ENCODE peak calls at places on chromosomes 3 and 15, in six cellular contexts. Q is H9, K is SK-N-SH, X is OCI-LY7, F is GM23338, P is hepatocyte. D is an unnamed sample.

GRCh38 chr3:18806633-18807032 is 341.7 kb upstream of the KCNH8 start:
- DNase-seq in Q (no peak), K (no peak), X (no peak), F (no peak), P (no peak), D (no peak)

GRCh38 chr15:83292317-83292716 is 7.9 kb upstream of the BNC1 start:
- DNase-seq in Q (no peak), K (no peak), X (no peak), F (no peak), P (no peak), D (no peak)

GRCh38 chr3:142315083-142315482 is 89.7 kb upstream of the GK5 start:
- DNase-seq in Q (no peak), K (no peak), X (no peak), F (peak), P (no peak), D (no peak)

GRCh38 chr3:130609580-130609979 is 92.6 kb downstream of the COL6A6 start:
- DNase-seq in Q (no peak), K (no peak), X (no peak), F (no peak), P (no peak), D (no peak)

GRCh38 chr15:67127925-67128324 is 62.5 kb downstream of the SMAD3 start:
- DNase-seq in Q (no peak), K (no peak), X (no peak), F (no peak), P (peak), D (no peak)

GRCh38 chr3:34725774-34726173 is 913.6 kb upstream of the ARPP21 start:
- DNase-seq in Q (no peak), K (no peak), X (no peak), F (no peak), P (no peak), D (no peak)

GRCh38 chr15:98715401-98715800 is 67.1 kb downstream of the IGF1R start:
- DNase-seq in Q (no peak), K (no peak), X (no peak), F (no peak), P (no peak), D (no peak)

GRCh38 chr3:49650177-49650576 is 24.0 kb upstream of the APEH start:
- DNase-seq in Q (no peak), K (no peak), X (no peak), F (no peak), P (no peak), D (no peak)

GRCh38 chr15:74789171-74789627 is 7.3 kb downstream of the CSK start:
- DNase-seq in Q (no peak), K (no peak), X (peak), F (no peak), P (peak), D (peak)

GRCh38 chr3:60610441-60611112 is 640.7 kb downstream of the FHIT start:
- DNase-seq in Q (no peak), K (no peak), X (no peak), F (no peak), P (peak), D (no peak)

GRCh38 chr3:28386049-28386448 is 37.4 kb upstream of the AZI2 start:
- DNase-seq in Q (no peak), K (no peak), X (no peak), F (no peak), P (no peak), D (peak)

GRCh38 chr3:16289144-16289889 is 24.3 kb downstream of the OXNAD1 start:
- DNase-seq in Q (no peak), K (no peak), X (no peak), F (no peak), P (no peak), D (no peak)

GRCh38 chr3:116140100-116140689 is 305.1 kb downstream of the LSAMP start:
- DNase-seq in Q (no peak), K (no peak), X (peak), F (peak), P (peak), D (peak)

GRCh38 chr15:34691024-34691423 is 63.8 kb downstream of the GJD2 start:
- DNase-seq in Q (no peak), K (no peak), X (no peak), F (no peak), P (no peak), D (no peak)

GRCh38 chr15:61243984-61244593 is 15.0 kb upstream of the RORA start:
- DNase-seq in Q (no peak), K (no peak), X (no peak), F (no peak), P (no peak), D (no peak)

GRCh38 chr3:100682854-100683760 is 26.2 kb upstream of the TFG start:
- DNase-seq in Q (no peak), K (no peak), X (no peak), F (no peak), P (no peak), D (no peak)

DNA sequence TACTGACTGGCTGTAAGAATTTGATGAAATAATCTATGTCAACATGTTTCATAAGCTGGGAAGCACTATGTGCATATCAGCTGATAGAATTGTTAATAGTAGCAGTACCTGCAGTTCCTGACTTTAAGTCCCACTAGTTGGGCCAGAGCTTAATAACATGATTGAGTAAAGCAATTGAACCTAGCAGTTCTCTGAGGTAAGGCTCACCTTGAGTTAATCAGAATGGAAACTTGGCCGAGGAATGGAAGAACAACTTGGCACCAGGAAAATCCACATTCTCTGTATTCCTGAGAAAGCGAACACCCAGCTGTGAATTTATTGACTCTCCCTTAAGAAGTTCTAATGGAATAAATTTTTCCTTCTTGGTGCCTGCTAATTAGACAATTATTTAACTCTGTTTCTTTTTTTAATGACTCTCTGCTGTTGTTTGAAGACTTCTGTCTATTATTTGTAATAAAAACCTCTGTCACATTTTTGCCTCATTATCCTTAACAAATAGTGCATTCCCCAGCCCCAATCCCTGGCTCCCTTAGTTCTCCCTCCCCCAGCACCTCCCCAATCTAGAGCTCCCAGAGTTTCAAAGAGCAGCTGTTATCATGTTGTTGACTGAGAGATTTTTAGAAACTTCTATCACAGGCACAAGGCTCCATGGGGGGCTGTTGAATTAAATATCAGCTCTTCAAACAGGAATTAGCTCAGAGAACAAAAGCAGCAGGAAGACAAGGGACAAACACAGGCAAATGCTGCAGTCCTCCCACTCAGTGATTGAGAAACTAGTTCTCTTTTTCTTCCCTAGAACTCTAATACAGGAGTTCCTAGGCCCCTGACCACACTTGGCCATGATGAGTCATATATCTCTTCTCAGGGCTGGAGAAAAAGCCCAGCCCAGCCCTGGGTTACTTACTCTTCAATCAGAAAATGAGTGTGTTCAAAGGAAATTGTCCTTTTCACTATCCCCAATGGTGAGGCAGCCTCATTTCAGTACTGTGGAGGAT is 262.3 kb downstream of the IGSF11 start:
- DNase-seq in Q (no peak), K (no peak), X (no peak), F (peak), P (peak), D (no peak)
- H2AFZ ChIP-seq in Q (peak), K (no peak), X (no peak), F (peak), P (no peak), D (no peak)

GRCh38 chr3:72099331-72100061 is 314.5 kb upstream of the PROK2 start:
- DNase-seq in Q (no peak), K (no peak), X (peak), F (peak), P (no peak), D (peak)

GRCh38 chr3:72100062-72100511 is 315.1 kb upstream of the PROK2 start:
- DNase-seq in Q (peak), K (peak), X (no peak), F (peak), P (no peak), D (peak)

GRCh38 chr3:72102057-72102711 is 317.2 kb upstream of the PROK2 start:
- DNase-seq in Q (no peak), K (no peak), X (peak), F (no peak), P (no peak), D (peak)

GRCh38 chr3:72100626-72101187 is 315.8 kb upstream of the PROK2 start:
- DNase-seq in Q (peak), K (peak), X (peak), F (peak), P (peak), D (peak)

DNA sequence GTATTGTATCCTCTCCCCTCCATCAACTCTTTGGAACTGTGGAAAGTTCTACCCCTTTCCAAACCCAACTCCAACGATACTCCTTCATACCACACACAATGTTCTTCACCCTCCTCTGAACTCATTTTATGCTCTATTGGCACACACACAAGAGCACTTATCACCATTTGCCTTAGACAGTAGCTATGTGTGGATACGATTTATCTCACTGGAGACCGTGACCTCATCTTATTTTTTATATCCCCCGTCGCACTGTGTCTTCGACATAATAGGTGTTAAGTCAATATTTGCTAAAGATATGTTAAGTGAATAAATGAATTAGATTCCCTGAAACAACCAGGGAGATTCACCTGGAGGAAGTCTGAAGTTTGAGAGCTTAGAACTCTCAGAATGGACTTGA is 316.6 kb upstream of the PROK2 start:
- DNase-seq in Q (no peak), K (no peak), X (no peak), F (no peak), P (no peak), D (peak)
- H3K4me2 ChIP-seq in Q (no peak), K (no peak), X (peak), F (no peak), P (no peak), D (peak)

GRCh38 chr3:184016169-184016570 is 1.5 kb downstream of the ABCC5 start:
- DNase-seq in Q (no peak), K (no peak), X (no peak), F (no peak), P (no peak), D (peak)
- H2AFZ ChIP-seq in Q (no peak), K (no peak), X (no peak), F (no peak), P (no peak), D (no peak)

GRCh38 chr3:58585994-58586393 is 8.8 kb upstream of the FAM107A start:
- DNase-seq in Q (no peak), K (no peak), X (no peak), F (no peak), P (no peak), D (no peak)
- H3K4me2 ChIP-seq in Q (peak), K (no peak), X (no peak), F (peak), P (peak), D (peak)

GRCh38 chr3:57094606-57095005 is 34.1 kb downstream of the SPATA12 start:
- DNase-seq in Q (no peak), K (no peak), X (no peak), F (no peak), P (no peak), D (peak)
- H2AFZ ChIP-seq in Q (no peak), K (no peak), X (peak), F (no peak), P (no peak), D (peak)

GRCh38 chr15:65731926-65732325 is 60.2 kb downstream of the DENND4A start:
- DNase-seq in Q (no peak), K (no peak), X (no peak), F (no peak), P (no peak), D (no peak)
- H3K4me2 ChIP-seq in Q (no peak), K (no peak), X (no peak), F (no peak), P (no peak), D (no peak)

GRCh38 chr3:98778852-98779379 is 15.8 kb downstream of the ST3GAL6 start:
- DNase-seq in Q (no peak), K (no peak), X (no peak), F (no peak), P (peak), D (peak)
- H2AFZ ChIP-seq in Q (no peak), K (peak), X (no peak), F (no peak), P (no peak), D (no peak)